ENCODE peak calls at places on chromosome 15, in four cellular contexts. R, I, G and N are unnamed samples.

GRCh38 chr15:88897456-88898194 is 2.3 kb upstream of the HAPLN3 start:
- DNase-seq in R (peak; percentile 41), I (peak; percentile 91), G (peak; percentile 63), N (no peak)

GRCh38 chr15:50340431-50340830 is 14.6 kb downstream of the GABPB1 start:
- DNase-seq in R (no peak), I (no peak), G (no peak), N (no peak)

GRCh38 chr15:58520936-58521292 is 89.1 kb downstream of the LIPC start:
- DNase-seq in R (no peak), I (peak; percentile 22), G (no peak), N (no peak)

GRCh38 chr15:81723758-81724157 is 322.1 kb downstream of the MEX3B start:
- DNase-seq in R (no peak), I (no peak), G (no peak), N (no peak)

GRCh38 chr15:83977992-83978391 is 257.6 kb upstream of the GOLGA6L4 start:
- DNase-seq in R (no peak), I (no peak), G (no peak), N (no peak)

GRCh38 chr15:28021281-28022039 is 77.7 kb downstream of the OCA2 start:
- DNase-seq in R (peak; percentile 83), I (peak; percentile 42), G (peak; percentile 73), N (peak; percentile 22)

GRCh38 chr15:66882251-66883020 is 180.4 kb downstream of the SMAD6 start:
- DNase-seq in R (no peak), I (no peak), G (peak; percentile 43), N (no peak)

GRCh38 chr15:94083467-94083991 is 147.8 kb upstream of the MCTP2 start:
- DNase-seq in R (no peak), I (no peak), G (no peak), N (no peak)

GRCh38 chr15:70690491-70691281 is 72.7 kb downstream of the UACA start:
- DNase-seq in R (peak; percentile 36), I (no peak), G (no peak), N (no peak)

GRCh38 chr15:66858423-66859207 is 156.6 kb downstream of the SMAD6 start:
- DNase-seq in R (no peak), I (no peak), G (no peak), N (no peak)

GRCh38 chr15:95826831-95827230 is 503.7 kb upstream of the NR2F2 start:
- DNase-seq in R (no peak), I (peak; percentile 9), G (no peak), N (no peak)

GRCh38 chr15:59349715-59350420 is 22.8 kb downstream of the MYO1E start:
- DNase-seq in R (peak; percentile 28), I (peak; percentile 12), G (no peak), N (peak; percentile 83)

GRCh38 chr15:68364028-68364659 is 67.8 kb downstream of the ITGA11 start:
- DNase-seq in R (no peak), I (no peak), G (no peak), N (no peak)

GRCh38 chr15:62141643-62142588 is 23.2 kb downstream of the C2CD4B start:
- DNase-seq in R (no peak), I (no peak), G (no peak), N (no peak)

GRCh38 chr15:50180091-50180490 is 1.9 kb upstream of the SLC27A2 start:
- DNase-seq in R (no peak), I (no peak), G (no peak), N (no peak)

DNA sequence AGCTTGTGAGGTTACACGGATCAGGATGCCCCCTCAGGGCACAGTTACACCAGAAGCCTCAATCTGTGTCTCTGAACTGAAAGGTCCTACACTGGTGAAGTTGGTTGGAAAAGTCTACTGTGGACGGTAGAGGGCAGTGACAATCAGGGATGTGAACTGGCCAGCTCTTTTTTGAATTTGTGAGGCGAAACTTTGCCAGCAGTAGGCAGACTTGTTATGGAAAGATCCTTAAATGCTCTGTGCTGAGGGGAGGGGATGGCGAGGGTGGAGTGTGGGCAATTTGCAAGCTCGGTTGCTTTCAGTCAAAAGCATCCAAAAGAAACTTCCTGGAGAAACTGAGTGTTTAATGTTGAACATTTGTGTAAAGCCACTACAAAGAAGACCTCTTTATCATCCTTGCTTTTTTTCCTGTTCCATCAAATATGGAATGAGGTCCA is 127.4 kb upstream of the ABHD17C start:
- DNase-seq in R (peak; percentile 72), I (peak; percentile 56), G (no peak), N (peak; percentile 72)
- TF ChIP-seq SRF in R (no peak), I (no peak), G (no peak), N (no peak)

DNA sequence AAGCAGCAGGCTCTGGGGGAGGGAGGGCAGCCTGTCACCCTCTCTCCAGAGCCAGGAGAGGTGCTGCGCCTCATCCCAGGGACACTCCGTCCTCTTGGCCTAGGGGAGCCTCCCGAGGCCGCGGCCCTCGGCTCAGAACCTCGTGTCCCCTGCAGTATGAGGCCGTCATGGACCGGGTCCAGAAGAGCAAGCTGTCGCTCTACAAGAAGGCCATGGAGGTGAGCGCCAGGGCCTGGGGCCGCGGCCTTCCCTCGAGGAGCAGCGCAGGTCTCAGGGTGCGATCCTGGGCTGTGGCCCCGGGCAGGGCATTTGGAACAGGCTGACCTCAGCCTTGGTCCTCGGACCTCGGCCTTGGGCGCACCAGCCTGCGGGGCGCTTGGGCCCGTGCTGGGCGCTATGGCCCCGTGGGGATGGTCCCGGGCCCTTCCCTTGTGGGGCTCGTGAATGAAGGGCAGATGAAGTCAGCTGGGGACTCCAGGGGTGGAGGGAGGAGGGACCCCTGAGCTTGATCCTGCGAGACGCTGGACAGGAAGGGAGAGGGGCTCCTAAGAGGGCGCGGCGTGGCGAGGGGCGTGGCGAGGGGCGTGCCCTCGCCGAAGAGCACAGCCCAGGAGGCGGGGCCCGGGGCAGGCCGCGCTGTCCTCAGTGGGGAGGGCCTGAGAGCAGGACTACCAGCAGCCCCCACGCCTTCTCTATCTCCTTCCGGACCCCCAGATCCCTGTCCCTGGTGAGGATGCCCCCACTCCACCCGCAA is 32.9 kb downstream of the PSTPIP1 start:
- DNase-seq in R (no peak), I (peak; percentile 64), G (peak; percentile 79), N (no peak)
- TF ChIP-seq FOSL1 in R (no peak), I (no peak), G (no peak), N (no peak)

DNA sequence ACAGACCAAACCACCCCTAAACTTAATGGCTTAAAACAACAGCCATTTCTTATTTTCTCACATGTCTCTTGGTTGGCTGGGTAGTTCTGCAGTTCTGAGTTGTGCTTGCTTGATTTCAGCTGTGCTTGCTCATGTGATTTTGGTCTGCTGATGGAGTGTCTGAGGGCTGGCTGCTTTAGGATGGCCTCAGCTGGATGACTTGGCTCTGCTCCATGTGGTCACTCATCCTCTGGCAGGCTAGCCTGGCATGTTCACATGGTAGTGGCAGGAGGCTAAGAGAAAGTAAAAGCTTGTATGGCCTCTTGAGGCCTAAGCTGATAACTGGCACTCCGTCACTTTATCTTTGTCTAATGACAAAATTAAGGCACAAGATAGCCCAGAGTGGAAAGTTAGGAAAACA is 4.1 kb downstream of the SV2B start:
- DNase-seq in R (no peak), I (no peak), G (no peak), N (no peak)
- TF ChIP-seq SRF in R (no peak), I (no peak), G (no peak), N (no peak)

DNA sequence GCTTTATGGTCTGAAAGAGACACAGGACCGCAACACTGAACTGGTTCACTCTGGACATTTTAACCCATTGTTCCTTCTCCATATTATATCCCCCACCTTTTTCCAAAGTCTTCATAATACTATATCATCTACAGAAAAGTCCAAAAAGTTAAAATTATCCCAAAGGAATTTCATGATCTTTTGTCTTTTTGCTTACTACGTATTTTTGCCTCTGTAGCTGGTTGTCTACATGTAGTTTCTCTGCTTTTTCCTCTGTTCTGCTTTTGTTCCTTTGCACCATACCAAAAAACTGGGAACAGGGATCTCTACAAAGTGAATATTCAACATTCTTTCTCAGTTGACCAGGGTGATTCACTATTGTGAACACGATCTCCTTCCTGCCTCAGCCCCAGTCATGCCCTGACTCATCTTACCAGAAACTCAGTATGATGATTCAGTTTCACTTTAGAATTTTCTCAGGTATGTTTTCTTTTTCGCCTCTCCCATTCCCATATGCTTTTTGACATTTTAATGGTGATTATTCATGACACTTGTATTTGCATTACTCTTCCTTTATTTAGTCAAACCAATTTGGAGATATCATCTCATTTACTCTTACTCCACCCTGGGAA is 14.4 kb downstream of the EMC4 start:
- DNase-seq in R (peak; percentile 6), I (no peak), G (no peak), N (peak; percentile 67)
- TF ChIP-seq FOSL1 in R (no peak), I (peak; percentile 84), G (no peak), N (peak; percentile 86)

GRCh38 chr15:79964232-79964820 is 6.7 kb downstream of the BCL2A1 start:
- DNase-seq in R (no peak), I (no peak), G (no peak), N (no peak)

GRCh38 chr15:79957741-79958140 is 13.3 kb downstream of the BCL2A1 start:
- DNase-seq in R (no peak), I (no peak), G (no peak), N (no peak)

GRCh38 chr15:79956354-79956939 is 14.5 kb downstream of the BCL2A1 start:
- DNase-seq in R (no peak), I (no peak), G (no peak), N (no peak)

GRCh38 chr15:79962178-79962577 is 8.8 kb downstream of the BCL2A1 start:
- DNase-seq in R (no peak), I (no peak), G (no peak), N (no peak)

GRCh38 chr15:79960502-79961217 is 10.3 kb downstream of the BCL2A1 start:
- DNase-seq in R (peak; percentile 45), I (no peak), G (no peak), N (no peak)
- TF ChIP-seq SRF in R (no peak), I (no peak), G (no peak), N (no peak)